ENCODE peak calls at places on chromosomes 4 and X, in six cellular contexts. W is A549, J is sigmoid colon, I is iPS DF 6.9, N is cardiac muscle cell, G is Karpas-422. O is an unnamed sample.

GRCh38 chr4:43411226-43411625 is 518.7 kb downstream of the GRXCR1 start:
- DNase-seq in W (no peak), J (no peak), I (no peak), N (no peak), G (no peak), O (no peak)

GRCh38 chr4:188781655-188782054 is 642.4 kb downstream of the TRIML1 start:
- DNase-seq in W (peak; percentile 2), J (no peak), I (peak; percentile 4), N (peak; percentile 32), G (peak; percentile 41), O (no peak)

GRCh38 chrX:101397779-101398178 is 7.0 kb downstream of the RPL36A start:
- DNase-seq in W (no peak), J (no peak), I (no peak), N (peak; percentile 41), G (no peak), O (no peak)

GRCh38 chrX:135931644-135932487 is 38.4 kb downstream of the SAGE1 start:
- DNase-seq in W (no peak), J (no peak), I (no peak), N (peak; percentile 59), G (peak; percentile 74), O (no peak)

GRCh38 chr4:110211007-110211769 is 12.8 kb upstream of the ELOVL6 start:
- DNase-seq in W (peak; percentile 28), J (no peak), I (no peak), N (peak; percentile 40), G (peak; percentile 75), O (no peak)

GRCh38 chrX:11427082-11428033 is 134.1 kb downstream of the AMELX start:
- DNase-seq in W (no peak), J (peak; percentile 82), I (no peak), N (peak; percentile 6), G (no peak), O (no peak)

GRCh38 chr4:85968945-85969830 is 390.7 kb downstream of the MAPK10 start:
- DNase-seq in W (peak; percentile 18), J (no peak), I (no peak), N (peak; percentile 57), G (peak; percentile 85), O (no peak)

GRCh38 chrX:17082831-17083230 is 136.4 kb downstream of the REPS2 start:
- DNase-seq in W (peak; percentile 44), J (no peak), I (no peak), N (no peak), G (peak; percentile 59), O (no peak)

GRCh38 chr4:108114503-108114902 is 54.2 kb downstream of the LEF1 start:
- DNase-seq in W (no peak), J (no peak), I (no peak), N (peak; percentile 79), G (no peak), O (no peak)

GRCh38 chrX:50003927-50004326 is 81.5 kb downstream of the CLCN5 start:
- DNase-seq in W (no peak), J (no peak), I (no peak), N (no peak), G (no peak), O (no peak)

GRCh38 chr4:168408620-168409019 is 71.7 kb downstream of the DDX60L start:
- DNase-seq in W (no peak), J (peak; percentile 91), I (no peak), N (peak; percentile 86), G (no peak), O (peak; percentile 77)

GRCh38 chr4:17068396-17068795 is 170.0 kb upstream of the LDB2 start:
- DNase-seq in W (no peak), J (no peak), I (no peak), N (no peak), G (no peak), O (no peak)

GRCh38 chr4:148143174-148143573 is 299.0 kb downstream of the NR3C2 start:
- DNase-seq in W (no peak), J (no peak), I (no peak), N (no peak), G (no peak), O (no peak)

DNA sequence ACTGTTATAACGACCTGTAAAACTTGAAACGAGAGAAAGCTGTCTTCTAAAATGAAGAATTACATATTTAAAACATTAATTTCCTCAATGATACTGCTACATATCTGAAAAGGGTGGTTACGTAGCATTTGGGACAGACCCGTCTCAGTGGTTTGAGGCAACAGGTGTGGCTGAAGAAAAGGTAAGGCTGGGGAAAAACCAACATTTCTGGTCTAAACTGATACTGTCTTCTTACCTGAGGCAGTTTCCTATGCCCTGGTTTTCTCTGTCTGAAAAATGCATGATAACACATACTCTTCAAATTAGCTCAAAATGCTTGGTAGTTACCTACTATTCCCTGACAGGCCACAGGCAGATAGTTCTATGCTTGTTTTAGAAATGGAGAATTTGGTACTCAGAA is 30.4 kb downstream of the PLS3 start:
- DNase-seq in W (no peak), J (no peak), I (no peak), N (no peak), G (no peak), O (no peak)
- H3K27ac ChIP-seq in W (no peak overlapping the region), J (peak overlapping the region; percentile 60), I (no peak overlapping the region), N (peak overlapping the region; percentile 94), G (no peak overlapping the region), O (peak overlapping the region; percentile 88)

DNA sequence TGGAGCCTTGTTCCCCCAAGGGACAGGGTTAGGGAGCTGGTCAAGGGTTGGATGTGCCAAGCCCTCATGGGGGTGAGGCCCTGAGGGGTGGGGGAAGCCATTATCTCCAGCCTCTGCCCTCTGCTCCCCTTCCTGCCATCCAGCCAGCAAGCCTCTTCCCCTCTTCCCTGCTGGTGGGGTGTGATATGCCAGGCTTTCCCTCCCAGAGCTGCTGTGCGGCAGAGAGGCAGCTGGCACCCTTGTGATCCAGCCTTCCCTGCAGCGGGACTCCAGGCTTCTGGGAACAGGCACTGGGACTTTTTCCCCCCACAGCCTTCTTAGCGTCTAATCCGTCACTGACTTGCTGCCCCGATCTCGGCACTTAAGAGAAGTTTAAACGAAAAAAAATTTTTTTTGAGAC is 6.3 kb downstream of the SSR4 start:
- DNase-seq in W (no peak), J (no peak), I (no peak), N (no peak), G (no peak), O (no peak)
- H3K9me3 ChIP-seq in W (no peaks in the 10 kb centered on the region), J (no peaks in the 10 kb centered on the region), I (no peaks in the 10 kb centered on the region), N (no peaks in the 10 kb centered on the region), G (no peaks in the 10 kb centered on the region), O (no peaks in the 10 kb centered on the region)

GRCh38 chrX:72271091-72271490 is 6.0 kb downstream of the RPS4X start:
- DNase-seq in W (no peak), J (no peak), I (no peak), N (no peak), G (no peak), O (no peak)
- H3K4me1 ChIP-seq in W (peaks cover 70% of the 10 kb centered on the region), J (peaks cover 18% of the 10 kb centered on the region), I (no peaks in the 10 kb centered on the region), N (no peaks in the 10 kb centered on the region), G (peaks cover 20% of the 10 kb centered on the region), O (peaks cover 42% of the 10 kb centered on the region)

GRCh38 chr4:187218705-187219245 is 495.1 kb upstream of the FAT1 start:
- DNase-seq in W (no peak), J (no peak), I (no peak), N (no peak), G (no peak), O (no peak)
- H3K27ac ChIP-seq in W (no peak overlapping the region), J (no peak overlapping the region), I (no peak overlapping the region), N (no peak overlapping the region), G (no peak overlapping the region), O (no peak overlapping the region)

GRCh38 chr4:165474784-165475705 is 96.2 kb downstream of the CPE start:
- DNase-seq in W (no peak), J (no peak), I (no peak), N (no peak), G (no peak), O (no peak)

GRCh38 chr4:165478260-165478659 is 99.5 kb downstream of the CPE start:
- DNase-seq in W (no peak), J (no peak), I (no peak), N (no peak), G (no peak), O (no peak)

GRCh38 chr4:165476214-165477098 is 97.6 kb downstream of the CPE start:
- DNase-seq in W (no peak), J (no peak), I (no peak), N (no peak), G (no peak), O (no peak)

GRCh38 chr4:165477799-165478198 is 99.0 kb downstream of the CPE start:
- DNase-seq in W (no peak), J (no peak), I (no peak), N (peak; percentile 26), G (no peak), O (no peak)

DNA sequence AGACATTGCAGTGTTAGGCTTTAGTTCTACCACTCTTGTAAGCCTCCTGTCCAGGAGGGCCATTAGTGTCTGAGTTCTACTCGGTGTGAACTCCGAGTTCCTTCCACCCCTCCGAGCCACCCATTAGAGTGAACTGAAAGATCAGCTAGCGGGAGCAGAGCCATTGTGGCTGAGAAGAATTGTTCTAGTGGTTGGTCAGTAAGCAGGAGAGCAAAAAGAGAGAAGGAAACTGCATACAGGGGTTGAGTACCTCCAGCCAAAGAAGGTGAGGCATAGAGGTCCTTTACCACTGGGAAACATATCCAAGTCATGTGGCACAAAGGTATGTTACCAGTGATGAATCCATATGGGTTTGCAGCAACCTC is 96.9 kb downstream of the CPE start:
- DNase-seq in W (no peak), J (no peak), I (no peak), N (no peak), G (no peak), O (no peak)
- H3K9me3 ChIP-seq in W (peaks cover 10% of the 10 kb centered on the region), J (no peaks in the 10 kb centered on the region), I (peaks cover 4% of the 10 kb centered on the region), N (no peaks in the 10 kb centered on the region), G (peaks cover 19% of the 10 kb centered on the region), O (peaks cover 16% of the 10 kb centered on the region)

GRCh38 chrX:13087322-13088154 is 43.1 kb upstream of the FAM9C start:
- DNase-seq in W (no peak), J (no peak), I (no peak), N (no peak), G (no peak), O (no peak)

GRCh38 chrX:13084611-13085010 is 40.2 kb upstream of the FAM9C start:
- DNase-seq in W (no peak), J (no peak), I (no peak), N (no peak), G (no peak), O (no peak)

GRCh38 chrX:13088155-13088485 is 43.7 kb upstream of the FAM9C start:
- DNase-seq in W (no peak), J (no peak), I (no peak), N (no peak), G (no peak), O (no peak)

GRCh38 chrX:13085533-13085932 is 41.1 kb upstream of the FAM9C start:
- DNase-seq in W (no peak), J (no peak), I (no peak), N (no peak), G (no peak), O (no peak)

DNA sequence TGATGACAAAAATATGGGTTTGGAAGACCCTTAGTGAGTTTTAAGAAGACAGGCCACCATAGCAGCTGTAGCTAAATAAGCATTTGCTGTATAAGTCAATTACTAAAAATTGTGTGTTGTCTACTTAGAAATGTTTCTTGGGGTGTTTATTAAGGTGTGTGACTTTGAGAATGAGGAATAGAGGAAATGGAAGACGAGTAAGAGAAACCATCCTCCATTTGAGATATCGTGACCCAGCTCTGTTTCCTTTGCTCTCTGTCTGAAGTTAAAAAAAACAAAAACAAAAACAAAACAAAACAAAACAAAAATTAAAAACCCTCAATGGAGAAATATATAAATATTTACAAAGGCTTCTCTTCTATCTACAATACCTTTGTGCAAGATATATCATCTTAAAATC is 41.7 kb upstream of the FAM9C start:
- DNase-seq in W (no peak), J (no peak), I (no peak), N (no peak), G (no peak), O (no peak)
- H3K4me1 ChIP-seq in W (peaks cover 15% of the 10 kb centered on the region), J (no peaks in the 10 kb centered on the region), I (no peaks in the 10 kb centered on the region), N (no peaks in the 10 kb centered on the region), G (peaks cover 13% of the 10 kb centered on the region), O (peaks cover 6% of the 10 kb centered on the region)